ENCODE peak calls at places on chromosomes 16 and 17, in nine cellular contexts. L is activated T-helper 1 cell treated with anti-CD3 and anti-CD28 coated beads, Interleukin-2, amount 50 U/mL, for 16 hours; E is naive B cell; P is dorsolateral prefrontal cortex; W is GM23338; F is SK-MEL-5; C is stimulated activated CD8-positive, alpha-beta memory T cell treated with anti-CD3 and anti-CD28 coated beads, Interleukin-4, amount 100 ng/mL, for 1 hour; D is GM23248; Y is fibroblast of the aortic adventitia. X is an unnamed sample.

GRCh38 chr16:66596986-66597848 is 7.3 kb upstream of the CMTM3 start:
- DNase-seq in D (no peak), C (no peak), E (no peak), F (no peak), L (no peak), Y (no peak), P (no peak), W (no peak), X (no peak)

GRCh38 chr17:72393553-72393952 is 272.7 kb downstream of the SOX9 start:
- DNase-seq in E (no peak), Y (peak), C (no peak), F (no peak), D (peak), W (no peak), P (no peak), L (no peak), X (no peak)

GRCh38 chr16:84198401-84198800 is 7.4 kb downstream of the ADAD2 start:
- DNase-seq in Y (peak), E (no peak), W (no peak), F (no peak), L (no peak), D (peak), C (no peak), P (no peak), X (no peak)

GRCh38 chr16:5951486-5951885 is 853.9 kb upstream of the EEF2KMT start:
- DNase-seq in L (no peak), D (no peak), F (no peak), Y (no peak), W (no peak), E (no peak), C (no peak), P (no peak), X (no peak)

GRCh38 chr17:32757963-32758362 is 119.0 kb downstream of the MYO1D start:
- DNase-seq in W (no peak), C (no peak), Y (no peak), E (no peak), F (no peak), L (no peak), D (peak), P (no peak), X (no peak)

GRCh38 chr17:80252871-80253270 is 7.8 kb upstream of the RNF213 start:
- DNase-seq in C (peak), P (no peak), Y (no peak), W (peak), E (peak), L (peak), F (peak), D (peak), X (peak)

GRCh38 chr17:80265205-80266068 is 4.8 kb downstream of the RNF213 start:
- DNase-seq in L (peak), D (no peak), F (no peak), W (no peak), Y (no peak), E (no peak), P (no peak), C (no peak), X (no peak)

GRCh38 chr17:79911430-79912399 is 72.5 kb upstream of the CBX4 start:
- DNase-seq in W (peak), F (no peak), P (no peak), L (no peak), Y (no peak), D (no peak), C (no peak), E (no peak), X (no peak)

GRCh38 chr17:82332669-82333278 is 792 bp downstream of the SECTM1 start:
- DNase-seq in D (peak), C (no peak), P (peak), E (peak), W (peak), L (no peak), Y (peak), F (no peak), X (peak)

GRCh38 chr16:55706739-55707487 is 51.1 kb downstream of the SLC6A2 start:
- DNase-seq in P (no peak), E (no peak), D (no peak), C (no peak), L (no peak), F (no peak), W (no peak), Y (no peak), X (no peak)

GRCh38 chr16:24318670-24319069 is 62.5 kb downstream of the CACNG3 start:
- DNase-seq in W (peak), Y (no peak), L (no peak), D (no peak), P (no peak), C (no peak), F (no peak), E (no peak), X (no peak)

GRCh38 chr17:63954402-63955063 is 18.2 kb downstream of the SCN4A start:
- DNase-seq in P (no peak), Y (no peak), W (no peak), E (peak), L (no peak), F (no peak), C (no peak), D (no peak), X (no peak)

GRCh38 chr17:81977211-81978091 is at the start of gene ASPSCR1:
- DNase-seq in P (peak), F (peak), W (peak), C (peak), E (peak), L (peak), Y (peak), D (peak), X (peak)

GRCh38 chr17:19867094-19867653 is 562 bp downstream of the ULK2 start:
- DNase-seq in L (peak), C (no peak), E (peak), W (peak), Y (peak), D (peak), F (peak), P (peak), X (peak)

GRCh38 chr17:57048096-57048495 is 37.0 kb upstream of the AKAP1 start:
- DNase-seq in P (no peak), D (no peak), F (no peak), W (no peak), Y (no peak), C (no peak), L (no peak), E (no peak), X (no peak)

GRCh38 chr16:10405386-10405939 is 19.6 kb downstream of the ATF7IP2 start:
- DNase-seq in W (no peak), Y (peak), L (no peak), C (no peak), E (no peak), F (no peak), D (no peak), P (no peak), X (no peak)

GRCh38 chr17:42111901-42112551 is 488 bp downstream of the DHX58 start:
- DNase-seq in D (peak), F (peak), L (no peak), Y (peak), E (no peak), W (no peak), P (no peak), C (no peak), X (peak)

GRCh38 chr16:87924937-87925670 is 11.2 kb downstream of the CA5A start:
- DNase-seq in L (no peak), F (peak), D (no peak), E (no peak), P (no peak), Y (no peak), W (no peak), C (no peak), X (peak)

GRCh38 chr17:47741109-47741792 is 8.2 kb downstream of the TBX21 start:
- DNase-seq in E (no peak), W (no peak), P (no peak), Y (no peak), D (no peak), C (no peak), L (no peak), F (no peak), X (no peak)

GRCh38 chr16:12628526-12628925 is 175.2 kb downstream of the CPPED1 start:
- DNase-seq in L (no peak), C (no peak), D (no peak), P (no peak), Y (peak), E (no peak), F (no peak), W (no peak), X (no peak)

GRCh38 chr16:81181013-81181720 is 57.3 kb upstream of the BCO1 start:
- DNase-seq in Y (peak), E (no peak), P (no peak), L (no peak), C (no peak), D (peak), W (peak), F (peak), X (peak)

GRCh38 chr17:80319262-80319998 is 58.8 kb downstream of the RNF213 start:
- DNase-seq in E (no peak), F (no peak), Y (no peak), P (no peak), C (no peak), D (no peak), W (no peak), L (no peak), X (no peak)

GRCh38 chr17:48756816-48757215 is 28.3 kb upstream of the HOXB13 start:
- DNase-seq in W (no peak), C (no peak), F (no peak), P (no peak), E (no peak), L (no peak), D (no peak), Y (no peak), X (peak)

GRCh38 chr17:75845058-75845711 is 981 bp upstream of the UNC13D start:
- DNase-seq in E (peak), L (no peak), W (peak), F (peak), Y (peak), C (no peak), D (peak), P (peak), X (peak)

GRCh38 chr17:77999413-78000173 is 41.1 kb downstream of the TNRC6C start:
- DNase-seq in W (no peak), E (no peak), Y (peak), D (peak), F (no peak), L (no peak), P (no peak), C (no peak), X (no peak)

GRCh38 chr16:85401917-85402766 is 211.0 kb upstream of the GSE1 start:
- DNase-seq in Y (no peak), L (no peak), F (no peak), P (peak), E (no peak), W (no peak), C (no peak), D (no peak), X (no peak)

GRCh38 chr17:70422862-70423261 is 253.5 kb downstream of the KCNJ2 start:
- DNase-seq in L (no peak), P (no peak), C (no peak), Y (no peak), D (no peak), W (no peak), F (no peak), E (no peak), X (no peak)

GRCh38 chr16:70646260-70647241 is at the start of gene IL34:
- DNase-seq in E (no peak), C (no peak), W (no peak), Y (peak), F (no peak), L (no peak), D (peak), P (no peak), X (no peak)

GRCh38 chr16:53611151-53611802 is 92.4 kb downstream of the RPGRIP1L start:
- DNase-seq in D (no peak), Y (no peak), L (no peak), C (no peak), E (no peak), P (no peak), F (no peak), W (no peak), X (no peak)

GRCh38 chr16:84950906-84951305 is 60.4 kb downstream of the ZDHHC7 start:
- DNase-seq in E (no peak), C (no peak), L (no peak), P (no peak), D (peak), Y (no peak), W (peak), F (peak), X (no peak)

GRCh38 chr16:82814059-82814458 is 187.3 kb downstream of the CDH13 start:
- DNase-seq in W (no peak), L (no peak), D (no peak), E (no peak), P (no peak), F (no peak), C (no peak), Y (no peak), X (no peak)

GRCh38 chr16:4090476-4090875 is 25.8 kb downstream of the ADCY9 start:
- DNase-seq in Y (peak), P (no peak), L (no peak), D (peak), E (no peak), C (no peak), W (no peak), F (no peak), X (no peak)

GRCh38 chr16:86499889-86500707 is 10.2 kb upstream of the FOXF1 start:
- DNase-seq in E (no peak), W (peak), Y (no peak), C (no peak), F (no peak), D (no peak), L (no peak), P (no peak), X (no peak)

GRCh38 chr17:38728290-38728831 is 1.8 kb upstream of the CISD3 start:
- DNase-seq in L (peak), F (no peak), D (no peak), W (no peak), E (peak), Y (no peak), C (peak), P (no peak), X (no peak)

GRCh38 chr16:85665373-85665740 is 23.4 kb downstream of the GINS2 start:
- DNase-seq in C (no peak), F (no peak), P (peak), D (no peak), Y (no peak), L (no peak), W (no peak), E (no peak), X (no peak)

GRCh38 chr16:86772231-86772510 is 193.8 kb downstream of the FOXL1 start:
- DNase-seq in C (no peak), L (no peak), Y (no peak), E (no peak), F (no peak), W (no peak), D (peak), P (no peak), X (no peak)